ENCODE peak calls at places on chromosomes 16 and 17, in seven cellular contexts. H, U, F, E, Q, O and A are unnamed samples.

GRCh38 chr16:48609453-48610023 is 442 bp downstream of the N4BP1 start:
- DNase-seq in F (peak), O (no peak), U (peak), Q (peak), E (peak), H (peak), A (peak)

GRCh38 chr16:58464916-58465731 is 34.8 kb upstream of the NDRG4 start:
- DNase-seq in F (no peak), H (no peak), E (peak), U (no peak), O (no peak), Q (peak), A (no peak)

GRCh38 chr16:9053006-9053601 is 38.3 kb upstream of the HAPSTR1 start:
- DNase-seq in Q (peak), H (no peak), U (peak), F (no peak), O (peak), E (peak), A (no peak)

GRCh38 chr16:12901597-12902436 is at the start of gene SHISA9:
- DNase-seq in Q (no peak), F (no peak), U (no peak), O (no peak), H (no peak), E (peak), A (no peak)

GRCh38 chr17:44928950-44929720 is 13.8 kb upstream of the GFAP start:
- DNase-seq in U (no peak), O (no peak), Q (no peak), H (no peak), E (no peak), F (no peak), A (no peak)

GRCh38 chr17:78101542-78101941 is 27.0 kb downstream of the TMC6 start:
- DNase-seq in H (no peak), Q (no peak), O (no peak), E (no peak), F (no peak), U (no peak), A (no peak)

GRCh38 chr16:19822534-19822933 is 62.1 kb downstream of the GPRC5B start:
- DNase-seq in F (no peak), E (no peak), H (no peak), Q (no peak), U (peak), O (no peak), A (no peak)

GRCh38 chr17:9175700-9176467 is 154.6 kb downstream of the NTN1 start:
- DNase-seq in Q (no peak), E (no peak), U (no peak), O (no peak), H (no peak), F (no peak), A (no peak)

GRCh38 chr17:16425202-16425601 is 9.8 kb downstream of the TRPV2 start:
- DNase-seq in E (no peak), F (no peak), Q (no peak), O (no peak), U (no peak), H (no peak), A (no peak)

GRCh38 chr16:20385844-20386832 is 18.4 kb downstream of the PDILT start:
- DNase-seq in F (peak), H (peak), E (peak), U (peak), Q (peak), O (no peak), A (peak)

GRCh38 chr16:65855171-65856145 is 511.0 kb upstream of the CDH5 start:
- DNase-seq in U (no peak), F (no peak), H (no peak), E (no peak), O (no peak), Q (no peak), A (no peak)

GRCh38 chr16:66798162-66798561 is 3.2 kb downstream of the TERB1 start:
- DNase-seq in U (peak), H (no peak), F (no peak), O (no peak), Q (no peak), E (no peak), A (no peak)

GRCh38 chr17:41863074-41863843 is 2.0 kb downstream of the KLHL11 start:
- DNase-seq in Q (no peak), F (no peak), H (no peak), E (no peak), O (no peak), U (no peak), A (no peak)

GRCh38 chr17:17511293-17511741 is 15.1 kb upstream of the RASD1 start:
- DNase-seq in U (no peak), O (no peak), F (no peak), H (no peak), Q (no peak), E (no peak), A (no peak)

GRCh38 chr17:41397003-41397665 is at the start of gene KRT31:
- DNase-seq in H (no peak), F (no peak), U (no peak), O (no peak), E (no peak), Q (no peak), A (no peak)

GRCh38 chr16:16029431-16030011 is 80.1 kb downstream of the ABCC1 start:
- DNase-seq in O (no peak), Q (no peak), H (no peak), U (no peak), F (no peak), E (no peak), A (no peak)

GRCh38 chr17:44916059-44916780 is 920 bp upstream of the GFAP start:
- DNase-seq in O (no peak), E (no peak), H (no peak), F (no peak), Q (no peak), U (peak), A (no peak)

GRCh38 chr16:11328172-11329079 is 16.8 kb upstream of the RMI2 start:
- DNase-seq in Q (peak), E (peak), F (no peak), H (no peak), U (peak), O (no peak), A (no peak)

GRCh38 chr16:52469775-52470174 is 77.2 kb downstream of the TOX3 start:
- DNase-seq in E (no peak), U (peak), O (no peak), H (no peak), F (no peak), Q (peak), A (no peak)